ENCODE peak calls at places on chromosomes 3 and 15, in nine cellular contexts. One of them, this sample, is unnamed.

GRCh38 chr3:168678730-168679129 is 583.0 kb upstream of the GOLIM4 start:
- DNase-seq in fibroblast of lung: peak; percentile 5
- DNase-seq in brain microvascular endothelial cell: no peak
- DNase-seq in lower lobe of right lung: no peak
- DNase-seq in cardiac muscle cell: no peak
- DNase-seq in endothelial cell of umbilical vein: no peak
- DNase-seq in WERI-Rb-1: no peak
- DNase-seq in thoracic aorta: no peak
- DNase-seq in psoas muscle: no peak
- DNase-seq in this sample: no peak

GRCh38 chr15:33547876-33548275 is 237.1 kb downstream of the RYR3 start:
- DNase-seq in brain microvascular endothelial cell: peak; percentile 48
- DNase-seq in lower lobe of right lung: peak; percentile 25
- DNase-seq in endothelial cell of umbilical vein: peak; percentile 55
- DNase-seq in cardiac muscle cell: peak; percentile 39
- DNase-seq in psoas muscle: peak; percentile 49
- DNase-seq in WERI-Rb-1: no peak
- DNase-seq in thoracic aorta: no peak
- DNase-seq in fibroblast of lung: peak; percentile 46
- DNase-seq in this sample: no peak

GRCh38 chr3:163890661-163891060 is 1187.6 kb downstream of the SI start:
- DNase-seq in lower lobe of right lung: no peak
- DNase-seq in endothelial cell of umbilical vein: no peak
- DNase-seq in psoas muscle: no peak
- DNase-seq in fibroblast of lung: no peak
- DNase-seq in brain microvascular endothelial cell: no peak
- DNase-seq in thoracic aorta: no peak
- DNase-seq in WERI-Rb-1: no peak
- DNase-seq in cardiac muscle cell: no peak
- DNase-seq in this sample: no peak

GRCh38 chr3:98172621-98173020 is 6.1 kb downstream of the OR5H15 start:
- DNase-seq in endothelial cell of umbilical vein: no peak
- DNase-seq in brain microvascular endothelial cell: no peak
- DNase-seq in psoas muscle: no peak
- DNase-seq in WERI-Rb-1: no peak
- DNase-seq in cardiac muscle cell: no peak
- DNase-seq in fibroblast of lung: no peak
- DNase-seq in lower lobe of right lung: no peak
- DNase-seq in thoracic aorta: no peak
- DNase-seq in this sample: no peak

GRCh38 chr15:59223736-59224135 is 17.1 kb downstream of the LDHAL6B start:
- DNase-seq in endothelial cell of umbilical vein: no peak
- DNase-seq in fibroblast of lung: no peak
- DNase-seq in WERI-Rb-1: no peak
- DNase-seq in lower lobe of right lung: no peak
- DNase-seq in cardiac muscle cell: peak; percentile 25
- DNase-seq in brain microvascular endothelial cell: no peak
- DNase-seq in thoracic aorta: no peak
- DNase-seq in psoas muscle: no peak
- DNase-seq in this sample: no peak

GRCh38 chr3:122635789-122636188 is 44.9 kb upstream of the PARP14 start:
- DNase-seq in lower lobe of right lung: no peak
- DNase-seq in brain microvascular endothelial cell: peak; percentile 78
- DNase-seq in fibroblast of lung: peak; percentile 85
- DNase-seq in cardiac muscle cell: peak; percentile 26
- DNase-seq in WERI-Rb-1: no peak
- DNase-seq in psoas muscle: no peak
- DNase-seq in thoracic aorta: no peak
- DNase-seq in endothelial cell of umbilical vein: no peak
- DNase-seq in this sample: no peak

GRCh38 chr15:74788716-74789151 is 6.9 kb downstream of the CSK start:
- DNase-seq in psoas muscle: no peak
- DNase-seq in thoracic aorta: no peak
- DNase-seq in brain microvascular endothelial cell: no peak
- DNase-seq in endothelial cell of umbilical vein: no peak
- DNase-seq in fibroblast of lung: no peak
- DNase-seq in WERI-Rb-1: no peak
- DNase-seq in cardiac muscle cell: no peak
- DNase-seq in lower lobe of right lung: no peak
- DNase-seq in this sample: no peak

GRCh38 chr3:170703121-170703588 is 117.3 kb upstream of the SLC7A14 start:
- DNase-seq in lower lobe of right lung: no peak
- DNase-seq in psoas muscle: no peak
- DNase-seq in endothelial cell of umbilical vein: peak; percentile 56
- DNase-seq in fibroblast of lung: peak; percentile 95
- DNase-seq in WERI-Rb-1: no peak
- DNase-seq in brain microvascular endothelial cell: peak; percentile 93
- DNase-seq in thoracic aorta: no peak
- DNase-seq in cardiac muscle cell: peak; percentile 71
- DNase-seq in this sample: no peak

GRCh38 chr3:12393894-12394293 is 90.4 kb upstream of the TSEN2 start:
- DNase-seq in lower lobe of right lung: no peak
- DNase-seq in thoracic aorta: no peak
- DNase-seq in WERI-Rb-1: no peak
- DNase-seq in endothelial cell of umbilical vein: no peak
- DNase-seq in brain microvascular endothelial cell: no peak
- DNase-seq in fibroblast of lung: peak; percentile 49
- DNase-seq in cardiac muscle cell: peak; percentile 97
- DNase-seq in psoas muscle: no peak
- DNase-seq in this sample: no peak

GRCh38 chr3:11144996-11145395 is 9.3 kb upstream of the HRH1 start:
- DNase-seq in endothelial cell of umbilical vein: no peak
- DNase-seq in thoracic aorta: no peak
- DNase-seq in fibroblast of lung: no peak
- DNase-seq in brain microvascular endothelial cell: no peak
- DNase-seq in psoas muscle: no peak
- DNase-seq in WERI-Rb-1: no peak
- DNase-seq in cardiac muscle cell: no peak
- DNase-seq in lower lobe of right lung: no peak
- DNase-seq in this sample: no peak

GRCh38 chr3:126146525-126147146 is 33.8 kb downstream of the ALDH1L1 start:
- DNase-seq in cardiac muscle cell: no peak
- DNase-seq in psoas muscle: peak; percentile 33
- DNase-seq in lower lobe of right lung: peak; percentile 38
- DNase-seq in brain microvascular endothelial cell: no peak
- DNase-seq in endothelial cell of umbilical vein: no peak
- DNase-seq in WERI-Rb-1: no peak
- DNase-seq in thoracic aorta: no peak
- DNase-seq in fibroblast of lung: no peak
- DNase-seq in this sample: no peak

GRCh38 chr3:182212479-182213076 is 500.9 kb downstream of the SOX2 start:
- DNase-seq in brain microvascular endothelial cell: peak; percentile 1
- DNase-seq in lower lobe of right lung: no peak
- DNase-seq in WERI-Rb-1: no peak
- DNase-seq in fibroblast of lung: peak; percentile 99
- DNase-seq in psoas muscle: peak; percentile 51
- DNase-seq in thoracic aorta: no peak
- DNase-seq in cardiac muscle cell: peak; percentile 22
- DNase-seq in endothelial cell of umbilical vein: peak; percentile 61
- DNase-seq in this sample: no peak

GRCh38 chr15:91100561-91101355 is 701 bp downstream of the SV2B start:
- DNase-seq in lower lobe of right lung: no peak
- DNase-seq in psoas muscle: no peak
- DNase-seq in WERI-Rb-1: no peak
- DNase-seq in cardiac muscle cell: peak; percentile 21
- DNase-seq in brain microvascular endothelial cell: no peak
- DNase-seq in fibroblast of lung: peak; percentile 6
- DNase-seq in thoracic aorta: no peak
- DNase-seq in endothelial cell of umbilical vein: peak; percentile 24
- DNase-seq in this sample: no peak

GRCh38 chr3:64214002-64214696 is 11.1 kb downstream of the PRICKLE2 start:
- DNase-seq in cardiac muscle cell: peak; percentile 98
- DNase-seq in thoracic aorta: no peak
- DNase-seq in fibroblast of lung: peak; percentile 94
- DNase-seq in lower lobe of right lung: peak; percentile 62
- DNase-seq in endothelial cell of umbilical vein: peak; percentile 83
- DNase-seq in psoas muscle: peak; percentile 77
- DNase-seq in brain microvascular endothelial cell: peak; percentile 51
- DNase-seq in WERI-Rb-1: no peak
- DNase-seq in this sample: no peak

GRCh38 chr3:64215084-64215483 is 10.2 kb downstream of the PRICKLE2 start:
- DNase-seq in WERI-Rb-1: no peak
- DNase-seq in fibroblast of lung: no peak
- DNase-seq in lower lobe of right lung: no peak
- DNase-seq in brain microvascular endothelial cell: no peak
- DNase-seq in endothelial cell of umbilical vein: no peak
- DNase-seq in psoas muscle: no peak
- DNase-seq in thoracic aorta: no peak
- DNase-seq in cardiac muscle cell: no peak
- DNase-seq in this sample: no peak

GRCh38 chr3:64215559-64215958 is 9.7 kb downstream of the PRICKLE2 start:
- DNase-seq in endothelial cell of umbilical vein: no peak
- DNase-seq in cardiac muscle cell: no peak
- DNase-seq in WERI-Rb-1: no peak
- DNase-seq in fibroblast of lung: no peak
- DNase-seq in brain microvascular endothelial cell: no peak
- DNase-seq in psoas muscle: no peak
- DNase-seq in thoracic aorta: no peak
- DNase-seq in lower lobe of right lung: no peak
- DNase-seq in this sample: no peak

GRCh38 chr3:64213224-64213893 is 11.9 kb downstream of the PRICKLE2 start:
- DNase-seq in WERI-Rb-1: no peak
- DNase-seq in fibroblast of lung: no peak
- DNase-seq in thoracic aorta: no peak
- DNase-seq in lower lobe of right lung: no peak
- DNase-seq in endothelial cell of umbilical vein: no peak
- DNase-seq in cardiac muscle cell: peak; percentile 45
- DNase-seq in psoas muscle: no peak
- DNase-seq in brain microvascular endothelial cell: no peak
- DNase-seq in this sample: no peak

GRCh38 chr3:64214697-64215018 is 10.6 kb downstream of the PRICKLE2 start:
- DNase-seq in psoas muscle: no peak
- DNase-seq in cardiac muscle cell: peak; percentile 83
- DNase-seq in endothelial cell of umbilical vein: no peak
- DNase-seq in lower lobe of right lung: no peak
- DNase-seq in fibroblast of lung: peak; percentile 32
- DNase-seq in brain microvascular endothelial cell: no peak
- DNase-seq in WERI-Rb-1: no peak
- DNase-seq in thoracic aorta: no peak
- DNase-seq in this sample: no peak
- H3K27ac ChIP-seq in psoas muscle: peak overlapping the region; percentile 63
- H3K27ac ChIP-seq in cardiac muscle cell: no peak overlapping the region
- H3K27ac ChIP-seq in endothelial cell of umbilical vein: peak overlapping the region; percentile 15
- H3K27ac ChIP-seq in lower lobe of right lung: peak overlapping the region; percentile 68
- H3K27ac ChIP-seq in fibroblast of lung: peak overlapping the region; percentile 90
- H3K27ac ChIP-seq in brain microvascular endothelial cell: no peak overlapping the region
- H3K27ac ChIP-seq in WERI-Rb-1: no peak overlapping the region
- H3K27ac ChIP-seq in thoracic aorta: peak overlapping the region; percentile 88
- H3K27ac ChIP-seq in this sample: no peak overlapping the region

DNA sequence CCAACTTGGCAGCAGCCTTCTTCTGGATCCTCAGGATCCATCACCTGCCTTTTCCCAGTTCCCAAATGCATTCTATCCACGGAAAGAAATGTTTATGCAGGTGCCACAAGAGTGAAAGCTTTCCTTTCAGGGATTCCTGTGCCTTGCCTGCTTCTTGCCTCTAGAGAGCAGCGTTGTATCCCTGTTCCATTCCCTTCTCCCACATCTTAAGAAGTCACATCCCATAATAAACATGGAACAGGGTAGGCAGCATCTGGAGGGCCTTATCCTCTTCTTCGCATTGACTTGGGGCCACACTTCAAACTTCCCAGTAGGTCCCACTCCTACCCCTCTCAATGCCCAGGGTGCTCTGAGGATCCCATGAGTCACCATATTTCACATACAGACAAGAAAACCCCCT is 72.7 kb upstream of the DCLK3 start:
- DNase-seq in thoracic aorta: no peak
- DNase-seq in psoas muscle: no peak
- DNase-seq in brain microvascular endothelial cell: no peak
- DNase-seq in endothelial cell of umbilical vein: peak; percentile 11
- DNase-seq in cardiac muscle cell: no peak
- DNase-seq in lower lobe of right lung: no peak
- DNase-seq in fibroblast of lung: no peak
- DNase-seq in WERI-Rb-1: no peak
- DNase-seq in this sample: no peak
- TF ChIP-seq CTCF in thoracic aorta: no peak
- TF ChIP-seq CTCF in psoas muscle: no peak
- TF ChIP-seq CTCF in brain microvascular endothelial cell: peak; percentile 35
- TF ChIP-seq CTCF in endothelial cell of umbilical vein: peak; percentile 34
- TF ChIP-seq CTCF in cardiac muscle cell: peak; percentile 14
- TF ChIP-seq CTCF in lower lobe of right lung: no peak
- TF ChIP-seq CTCF in fibroblast of lung: no peak
- TF ChIP-seq CTCF in WERI-Rb-1: peak; percentile 52
- TF ChIP-seq CTCF in this sample: no peak

DNA sequence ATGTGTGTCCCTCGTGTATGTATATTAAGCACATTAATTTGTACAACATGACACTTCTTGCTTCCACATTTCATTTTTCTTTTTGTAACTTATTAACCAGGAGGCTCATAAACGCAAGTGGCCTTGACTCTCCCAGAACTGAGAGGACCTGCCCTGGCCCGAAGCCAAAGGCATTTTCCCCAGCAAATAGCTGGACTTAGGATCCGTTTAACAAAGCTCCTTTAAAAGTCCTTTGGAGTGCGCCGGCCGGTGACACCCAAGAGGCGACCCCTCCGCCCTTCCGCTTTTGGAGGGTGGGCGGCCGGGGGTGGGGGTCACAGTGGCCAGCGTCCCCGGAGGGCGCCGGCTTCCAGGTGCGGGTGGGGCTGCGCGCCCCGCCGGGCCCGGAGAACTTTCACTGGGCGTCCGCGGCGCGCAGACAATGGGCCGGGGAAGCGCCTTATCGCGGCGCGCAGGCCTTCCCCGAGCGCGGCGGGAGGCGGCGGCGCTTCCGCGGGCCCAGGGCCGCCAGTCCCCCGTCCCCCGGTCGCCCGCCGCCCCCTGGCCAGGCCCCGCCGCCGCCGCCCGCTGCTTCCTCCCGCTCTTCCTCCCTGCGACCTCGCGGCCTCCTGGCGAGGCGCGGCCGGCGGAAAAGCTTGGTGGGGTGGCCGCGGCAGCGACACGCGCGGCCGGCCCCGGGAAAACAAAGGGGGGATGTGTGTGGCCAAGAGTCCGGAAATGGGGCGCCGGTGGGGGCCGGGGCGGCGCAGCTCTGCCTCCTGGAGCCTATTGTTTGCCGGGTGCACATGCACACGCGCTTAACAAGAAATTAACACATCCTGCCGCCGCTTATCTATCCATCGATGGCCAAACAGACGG is 613.4 kb downstream of the MCTP2 start:
- DNase-seq in endothelial cell of umbilical vein: peak; percentile 98
- DNase-seq in brain microvascular endothelial cell: peak; percentile 33
- DNase-seq in cardiac muscle cell: peak; percentile 59
- DNase-seq in thoracic aorta: no peak
- DNase-seq in psoas muscle: peak; percentile 80
- DNase-seq in fibroblast of lung: peak; percentile 59
- DNase-seq in WERI-Rb-1: no peak
- DNase-seq in lower lobe of right lung: peak; percentile 74
- DNase-seq in this sample: no peak
- H3K4me3 ChIP-seq in endothelial cell of umbilical vein: no peak overlapping the region
- H3K4me3 ChIP-seq in brain microvascular endothelial cell: peak overlapping the region; percentile 45
- H3K4me3 ChIP-seq in cardiac muscle cell: peak overlapping the region; percentile 37
- H3K4me3 ChIP-seq in thoracic aorta: peak overlapping the region; percentile 69
- H3K4me3 ChIP-seq in psoas muscle: peak overlapping the region; percentile 48
- H3K4me3 ChIP-seq in fibroblast of lung: peak overlapping the region; percentile 31
- H3K4me3 ChIP-seq in WERI-Rb-1: no peak overlapping the region
- H3K4me3 ChIP-seq in lower lobe of right lung: peak overlapping the region; percentile 49
- H3K4me3 ChIP-seq in this sample: peak overlapping the region; percentile 63

DNA sequence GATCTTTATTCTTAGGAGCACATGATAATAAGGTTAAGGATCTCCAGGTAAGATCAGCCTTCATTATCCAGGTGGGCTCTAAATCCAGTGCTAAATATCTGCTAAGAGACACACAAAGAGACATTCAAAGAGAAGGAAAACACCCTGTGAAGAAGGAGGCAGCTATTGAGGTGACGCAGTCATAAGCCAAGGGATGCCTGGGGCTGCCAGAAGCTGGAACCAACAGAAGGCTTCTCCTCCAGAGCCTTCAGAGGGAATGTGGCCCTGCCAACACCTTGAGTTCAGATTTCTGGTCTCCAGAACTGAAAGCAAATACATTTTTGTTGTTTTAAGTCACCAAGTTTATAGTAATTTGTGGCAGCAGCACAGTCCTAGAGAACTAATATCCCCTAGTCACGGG is 152.1 kb upstream of the HES1 start:
- DNase-seq in thoracic aorta: no peak
- DNase-seq in WERI-Rb-1: no peak
- DNase-seq in endothelial cell of umbilical vein: no peak
- DNase-seq in brain microvascular endothelial cell: no peak
- DNase-seq in psoas muscle: no peak
- DNase-seq in cardiac muscle cell: no peak
- DNase-seq in fibroblast of lung: no peak
- DNase-seq in lower lobe of right lung: no peak
- DNase-seq in this sample: no peak
- H3K27ac ChIP-seq in thoracic aorta: no peak overlapping the region
- H3K27ac ChIP-seq in WERI-Rb-1: no peak overlapping the region
- H3K27ac ChIP-seq in endothelial cell of umbilical vein: no peak overlapping the region
- H3K27ac ChIP-seq in brain microvascular endothelial cell: no peak overlapping the region
- H3K27ac ChIP-seq in psoas muscle: no peak overlapping the region
- H3K27ac ChIP-seq in cardiac muscle cell: no peak overlapping the region
- H3K27ac ChIP-seq in fibroblast of lung: no peak overlapping the region
- H3K27ac ChIP-seq in lower lobe of right lung: peak overlapping the region; percentile 38
- H3K27ac ChIP-seq in this sample: no peak overlapping the region